ENCODE peak calls at places on chromosomes 12 and 14, in four cellular contexts. S is adipocyte, R is iris pigment epithelial cell, L is AG10803. H is an unnamed sample.

GRCh38 chr12:96244826-96245225 is 50.7 kb downstream of the ELK3 start:
- DNase-seq in R (no peak), S (no peak), L (no peak), H (no peak)

GRCh38 chr12:70252832-70253231 is 9.6 kb downstream of the CNOT2 start:
- DNase-seq in S (peak), R (peak), L (no peak), H (no peak)

GRCh38 chr12:52614381-52615207 is 3.8 kb downstream of the KRT73 start:
- DNase-seq in S (no peak), L (no peak), R (no peak), H (no peak)

GRCh38 chr12:98188649-98189048 is 326.7 kb upstream of the TMPO start:
- DNase-seq in L (no peak), R (peak), S (no peak), H (no peak)

GRCh38 chr12:94099191-94099983 is 49.0 kb upstream of the PLXNC1 start:
- DNase-seq in S (peak), R (peak), L (peak), H (peak)

GRCh38 chr12:124633269-124633953 is 66.0 kb upstream of the NCOR2 start:
- DNase-seq in S (peak), R (peak), L (no peak), H (peak)

GRCh38 chr12:121804417-121805111 is 755 bp downstream of the SETD1B start:
- DNase-seq in S (peak), R (peak), L (no peak), H (peak)

GRCh38 chr14:95698287-95698686 is 12.1 kb downstream of the TCL1B start:
- DNase-seq in L (no peak), R (no peak), S (no peak), H (no peak)

GRCh38 chr14:99422220-99423010 is 58.2 kb downstream of the SETD3 start:
- DNase-seq in R (no peak), L (no peak), S (no peak), H (no peak)

GRCh38 chr12:60693019-60693626 is 1097.3 kb downstream of the SLC16A7 start:
- DNase-seq in L (no peak), S (peak), R (peak), H (peak)

GRCh38 chr14:49363926-49364751 is 222.0 kb downstream of the RPS29 start:
- DNase-seq in R (no peak), L (no peak), S (no peak), H (no peak)

GRCh38 chr12:71125515-71125914 is 32.3 kb downstream of the TSPAN8 start:
- DNase-seq in L (no peak), R (no peak), S (no peak), H (no peak)

GRCh38 chr14:59093889-59094288 is 94.6 kb upstream of the DAAM1 start:
- DNase-seq in R (no peak), S (no peak), L (peak), H (no peak)

GRCh38 chr12:44531349-44531905 is 344.7 kb downstream of the NELL2 start:
- DNase-seq in R (no peak), S (no peak), L (no peak), H (no peak)

GRCh38 chr12:1173806-1174617 is 183.0 kb downstream of the ERC1 start:
- DNase-seq in L (no peak), S (no peak), R (no peak), H (peak)

H was measured in myocyte.